ENCODE peak calls at places on chromosomes 12 and 14, in four cellular contexts. N, F, Y and Q are unnamed samples.
A peak's percentile ranks its signal among the peaks of the same experiment; 100 is the strongest.

GRCh38 chr14:73741876-73742519 is 27.8 kb upstream of the PNMA1 start:
- ATAC-seq in N (no peak), F (no peak), Y (no peak), Q (no peak)

GRCh38 chr12:6779667-6780459 is 7.5 kb downstream of the LAG3 start:
- ATAC-seq in N (no peak), F (no peak), Y (no peak), Q (no peak)

GRCh38 chr12:118126119-118126757 is 9.7 kb upstream of the PEBP1 start:
- ATAC-seq in N (peak; percentile 73), F (peak; percentile 71), Y (no peak), Q (no peak)

GRCh38 chr12:113271466-113271852 is 50.2 kb downstream of the TPCN1 start:
- ATAC-seq in N (peak; percentile 16), F (no peak), Y (no peak), Q (no peak)

GRCh38 chr12:116248930-116249329 is 28.6 kb downstream of the MED13L start:
- ATAC-seq in N (no peak), F (no peak), Y (no peak), Q (no peak)

GRCh38 chr12:57461904-57462306 is 2.3 kb downstream of the GLI1 start:
- ATAC-seq in N (no peak), F (no peak), Y (peak; percentile 2), Q (peak; percentile 3)

GRCh38 chr12:92000587-92000986 is 145.1 kb downstream of the BTG1 start:
- ATAC-seq in N (no peak), F (no peak), Y (no peak), Q (no peak)

GRCh38 chr12:12788131-12788530 is 2.7 kb downstream of the APOLD1 start:
- ATAC-seq in N (no peak), F (no peak), Y (peak; percentile 25), Q (no peak)

GRCh38 chr12:120381752-120382419 is 12.9 kb upstream of the MSI1 start:
- ATAC-seq in N (peak; percentile 44), F (no peak), Y (peak; percentile 61), Q (no peak)

GRCh38 chr14:59463773-59464650 is 1.2 kb downstream of the GPR135 start:
- ATAC-seq in N (peak; percentile 51), F (peak; percentile 63), Y (no peak), Q (no peak)

GRCh38 chr12:106747973-106748436 is 26.5 kb upstream of the RIC8B start:
- ATAC-seq in N (no peak), F (no peak), Y (no peak), Q (no peak)

GRCh38 chr14:32339188-32339587 is 10.1 kb downstream of the AKAP6 start:
- ATAC-seq in N (no peak), F (no peak), Y (no peak), Q (no peak)

GRCh38 chr12:12734054-12734453 is 16.9 kb downstream of the CDKN1B start:
- ATAC-seq in N (no peak), F (no peak), Y (no peak), Q (no peak)

GRCh38 chr12:43805149-43805856 is 814 bp downstream of the TWF1 start:
- ATAC-seq in N (peak; percentile 35), F (no peak), Y (no peak), Q (no peak)

GRCh38 chr12:57940052-57940914 is 1.1 kb upstream of the ATP23 start:
- ATAC-seq in N (no peak), F (no peak), Y (no peak), Q (no peak)

GRCh38 chr14:68683326-68683725 is 109.5 kb downstream of the ZFP36L1 start:
- ATAC-seq in N (no peak), F (no peak), Y (no peak), Q (peak; percentile 1)

GRCh38 chr12:52200783-52201519 is 9.1 kb upstream of the KRT80 start:
- ATAC-seq in N (no peak), F (no peak), Y (no peak), Q (no peak)

GRCh38 chr14:75175677-75176141 is 703 bp downstream of the TMED10 start:
- ATAC-seq in N (no peak), F (no peak), Y (peak; percentile 3), Q (no peak)

GRCh38 chr12:101819467-101819866 is 11.3 kb downstream of the GNPTAB start:
- ATAC-seq in N (no peak), F (no peak), Y (no peak), Q (no peak)

GRCh38 chr14:90419200-90419599 is 22.4 kb downstream of the CALM1 start:
- ATAC-seq in N (peak; percentile 78), F (peak; percentile 57), Y (peak; percentile 84), Q (peak; percentile 88)

GRCh38 chr12:33588082-33588712 is 148.6 kb upstream of the SYT10 start:
- ATAC-seq in N (peak; percentile 52), F (peak; percentile 75), Y (no peak), Q (peak; percentile 77)

GRCh38 chr14:56585461-56586084 is 6.0 kb downstream of the TMEM260 start:
- ATAC-seq in N (no peak), F (no peak), Y (no peak), Q (no peak)

GRCh38 chr14:44154889-44155288 is 352.2 kb downstream of the FSCB start:
- ATAC-seq in N (no peak), F (no peak), Y (no peak), Q (no peak)

GRCh38 chr14:72024504-72024903 is 92.3 kb downstream of the RGS6 start:
- ATAC-seq in N (no peak), F (no peak), Y (no peak), Q (no peak)

GRCh38 chr12:104815935-104816334 is 142.2 kb downstream of the SLC41A2 start:
- ATAC-seq in N (no peak), F (no peak), Y (no peak), Q (no peak)

GRCh38 chr12:85695316-85695715 is 140.9 kb downstream of the RASSF9 start:
- ATAC-seq in N (no peak), F (no peak), Y (no peak), Q (no peak)

GRCh38 chr12:90908465-90908864 is 46.5 kb downstream of the CCER1 start:
- ATAC-seq in N (peak; percentile 17), F (no peak), Y (no peak), Q (peak; percentile 63)

GRCh38 chr14:100222219-100223093 is 16.5 kb upstream of the YY1 start:
- ATAC-seq in N (peak; percentile 7), F (peak; percentile 18), Y (peak; percentile 7), Q (no peak)

GRCh38 chr14:99232406-99233214 is 39.4 kb downstream of the BCL11B start:
- ATAC-seq in N (no peak), F (no peak), Y (no peak), Q (no peak)

GRCh38 chr14:54908230-54908629 is 5.6 kb upstream of the GCH1 start:
- ATAC-seq in N (no peak), F (no peak), Y (no peak), Q (no peak)

GRCh38 chr14:56803816-56804535 is 6.3 kb downstream of the OTX2 start:
- ATAC-seq in N (no peak), F (no peak), Y (no peak), Q (no peak)

GRCh38 chr12:86137936-86138335 is 118.3 kb downstream of the MGAT4C start:
- ATAC-seq in N (no peak), F (no peak), Y (no peak), Q (no peak)

GRCh38 chr12:6771091-6771495 is 1.2 kb upstream of the LAG3 start:
- ATAC-seq in N (peak; percentile 4), F (no peak), Y (no peak), Q (no peak)

GRCh38 chr12:116314477-116314876 is 37.0 kb upstream of the MED13L start:
- ATAC-seq in N (no peak), F (no peak), Y (no peak), Q (no peak)

GRCh38 chr12:4791497-4791896 is 71.3 kb downstream of the GALNT8 start:
- ATAC-seq in N (no peak), F (no peak), Y (no peak), Q (no peak)

GRCh38 chr12:132066345-132066685 is 77.8 kb downstream of the DDX51 start:
- ATAC-seq in N (no peak), F (no peak), Y (no peak), Q (no peak)

GRCh38 chr14:52365071-52365470 is 51.0 kb downstream of the PTGER2 start:
- ATAC-seq in N (no peak), F (no peak), Y (no peak), Q (no peak)

GRCh38 chr12:76777765-76778216 is 13.9 kb downstream of the ZDHHC17 start:
- ATAC-seq in N (peak; percentile 47), F (peak; percentile 68), Y (no peak), Q (no peak)

GRCh38 chr14:22587247-22587646 is 1.8 kb downstream of the DAD1 start:
- ATAC-seq in N (no peak), F (no peak), Y (no peak), Q (no peak)
- H3K4me3 ChIP-seq in N (peak overlapping the region; percentile 74), F (no peak overlapping the region), Y (no peak overlapping the region), Q (no peak overlapping the region)

GRCh38 chr14:36656769-36657408 is 4.8 kb upstream of the PAX9 start:
- ATAC-seq in N (no peak), F (no peak), Y (no peak), Q (no peak)
- H3K4me1 ChIP-seq in N (peaks cover 34% of the 10 kb centered on the region), F (peaks cover 43% of the 10 kb centered on the region), Y (no peaks in the 10 kb centered on the region), Q (no peaks in the 10 kb centered on the region)

GRCh38 chr12:55723516-55724225 is 3.5 kb downstream of the RDH5 start:
- ATAC-seq in N (no peak), F (no peak), Y (no peak), Q (no peak)

GRCh38 chr12:55724226-55724939 is 4.2 kb downstream of the RDH5 start:
- ATAC-seq in N (no peak), F (no peak), Y (no peak), Q (no peak)

GRCh38 chr12:55726911-55727310 is 1.9 kb downstream of the CD63 start:
- ATAC-seq in N (no peak), F (no peak), Y (no peak), Q (no peak)

GRCh38 chr12:55724940-55725309 is 3.9 kb downstream of the CD63 start:
- ATAC-seq in N (no peak), F (no peak), Y (no peak), Q (no peak)

DNA sequence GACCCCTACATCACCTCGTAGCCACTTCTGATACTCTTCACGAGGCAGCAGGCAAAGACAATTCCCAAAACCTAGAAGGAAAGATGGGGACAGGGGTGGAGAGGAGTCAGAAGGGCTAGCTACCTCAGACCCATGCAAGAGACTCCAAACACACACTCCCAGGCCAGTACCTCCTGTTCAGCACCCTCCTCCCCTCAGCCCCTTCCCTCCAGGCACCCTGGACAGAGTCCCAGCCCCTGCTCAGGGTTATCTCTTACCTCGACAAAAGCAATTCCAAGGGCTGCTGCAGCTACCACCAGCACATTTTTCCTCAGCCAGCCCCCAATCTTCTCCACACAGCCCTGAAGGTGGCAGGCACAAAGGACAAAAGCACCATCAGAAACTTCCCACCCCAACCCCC is 3.3 kb downstream of the CD63 start:
- ATAC-seq in N (no peak), F (no peak), Y (no peak), Q (no peak)
- H3K4me3 ChIP-seq in N (peak overlapping the region; percentile 93), F (no peak overlapping the region), Y (no peak overlapping the region), Q (no peak overlapping the region)

GRCh38 chr12:25929096-25929637 is 29.3 kb upstream of the RASSF8 start:
- ATAC-seq in N (no peak), F (no peak), Y (no peak), Q (no peak)

GRCh38 chr12:25934461-25934860 is 24.0 kb upstream of the RASSF8 start:
- ATAC-seq in N (no peak), F (no peak), Y (no peak), Q (no peak)

GRCh38 chr12:25935355-25936144 is 22.9 kb upstream of the RASSF8 start:
- ATAC-seq in N (no peak), F (no peak), Y (no peak), Q (no peak)

GRCh38 chr12:25937096-25937495 is 21.4 kb upstream of the RASSF8 start:
- ATAC-seq in N (no peak), F (no peak), Y (no peak), Q (no peak)

GRCh38 chr12:25933001-25933400 is 25.5 kb upstream of the RASSF8 start:
- ATAC-seq in N (no peak), F (no peak), Y (no peak), Q (no peak)
- H3K4me1 ChIP-seq in N (no peaks in the 10 kb centered on the region), F (no peaks in the 10 kb centered on the region), Y (no peaks in the 10 kb centered on the region), Q (no peaks in the 10 kb centered on the region)

GRCh38 chr12:45980540-45980939 is 9.8 kb downstream of the SCAF11 start:
- ATAC-seq in N (no peak), F (no peak), Y (no peak), Q (no peak)
- H3K4me3 ChIP-seq in N (no peak overlapping the region), F (no peak overlapping the region), Y (no peak overlapping the region), Q (no peak overlapping the region)